ENCODE peak calls at places on chromosomes 4 and X, in six cellular contexts. K, I, J, C, L and Y are unnamed samples. For H3K4me1, the result is how much of the 10 kb centered on the place peaks cover.

GRCh38 chr4:40164459-40164858 is 32.4 kb upstream of the RHOH start:
- DNase-seq in K (no peak), I (no peak), J (no peak), C (no peak), L (no peak), Y (no peak)

GRCh38 chr4:1033840-1034551 is 22.6 kb downstream of the FGFRL1 start:
- DNase-seq in K (peak), I (no peak), J (no peak), C (peak), L (no peak), Y (no peak)

GRCh38 chrX:48468247-48468671 is 1.8 kb downstream of the SLC38A5 start:
- DNase-seq in K (no peak), I (no peak), J (peak), C (no peak), L (no peak), Y (no peak)

GRCh38 chrX:32673193-32673592 is 538.2 kb downstream of the DMD start:
- DNase-seq in K (peak), I (no peak), J (no peak), C (peak), L (peak), Y (peak)

GRCh38 chrX:68842351-68842750 is 13.5 kb downstream of the EFNB1 start:
- DNase-seq in K (no peak), I (no peak), J (no peak), C (no peak), L (no peak), Y (no peak)

GRCh38 chr4:67522851-67523671 is 22.2 kb downstream of the CENPC start:
- DNase-seq in K (peak), I (no peak), J (no peak), C (peak), L (no peak), Y (peak)

GRCh38 chrX:103362504-103362903 is 6.2 kb downstream of the TCEAL9 start:
- DNase-seq in K (peak), I (no peak), J (no peak), C (peak), L (no peak), Y (peak)

GRCh38 chr4:71389149-71389840 is 50.5 kb downstream of the SLC4A4 start:
- DNase-seq in K (peak), I (no peak), J (no peak), C (no peak), L (no peak), Y (peak)

GRCh38 chrX:119762718-119763117 is 4.3 kb downstream of the SOWAHD start:
- DNase-seq in K (no peak), I (no peak), J (peak), C (no peak), L (no peak), Y (no peak)

GRCh38 chrX:37998586-37999267 is 7.6 kb upstream of the SYTL5 start:
- DNase-seq in K (peak), I (peak), J (no peak), C (peak), L (no peak), Y (peak)

GRCh38 chr4:176277162-176277904 is 8.3 kb upstream of the ASB5 start:
- DNase-seq in K (peak), I (peak), J (peak), C (peak), L (peak), Y (peak)

GRCh38 chr4:142452132-142452855 is 393.8 kb downstream of the INPP4B start:
- DNase-seq in K (no peak), I (no peak), J (no peak), C (no peak), L (no peak), Y (peak)

GRCh38 chr4:98482847-98483806 is 175.3 kb downstream of the TSPAN5 start:
- DNase-seq in K (no peak), I (peak), J (no peak), C (peak), L (no peak), Y (peak)

GRCh38 chr4:110508827-110509446 is 33.0 kb downstream of the ENPEP start:
- DNase-seq in K (peak), I (no peak), J (peak), C (peak), L (peak), Y (peak)

GRCh38 chr4:140078366-140078765 is 75.6 kb downstream of the MAML3 start:
- DNase-seq in K (no peak), I (no peak), J (no peak), C (no peak), L (no peak), Y (no peak)

GRCh38 chr4:80189956-80190671 is 7.2 kb upstream of the PRDM8 start:
- DNase-seq in K (peak), I (no peak), J (no peak), C (no peak), L (no peak), Y (no peak)

GRCh38 chr4:128283071-128283470 is 4.5 kb downstream of the PGRMC2 start:
- DNase-seq in K (no peak), I (no peak), J (no peak), C (no peak), L (no peak), Y (no peak)

GRCh38 chr4:8121236-8122015 is 37.2 kb downstream of the ABLIM2 start:
- DNase-seq in K (no peak), I (no peak), J (no peak), C (no peak), L (no peak), Y (no peak)

GRCh38 chrX:124634363-124634762 is 288.0 kb downstream of the SH2D1A start:
- DNase-seq in K (no peak), I (no peak), J (no peak), C (no peak), L (no peak), Y (peak)

GRCh38 chr4:119300388-119301131 is 21.4 kb downstream of the FABP2 start:
- DNase-seq in K (peak), I (peak), J (peak), C (peak), L (peak), Y (peak)

GRCh38 chr4:88732714-88733368 is 35.2 kb upstream of the NAP1L5 start:
- DNase-seq in K (no peak), I (no peak), J (no peak), C (no peak), L (no peak), Y (no peak)

GRCh38 chr4:37928896-37929537 is 31.2 kb upstream of the PTTG2 start:
- DNase-seq in K (no peak), I (no peak), J (no peak), C (no peak), L (no peak), Y (no peak)

GRCh38 chr4:118280501-118281218 is 72.1 kb downstream of the PRSS12 start:
- DNase-seq in K (peak), I (peak), J (peak), C (peak), L (peak), Y (peak)

GRCh38 chrX:118726887-118727685 is at the start of gene IL13RA1:
- DNase-seq in K (peak), I (peak), J (peak), C (peak), L (peak), Y (peak)

GRCh38 chrX:41684138-41684537 is 4.6 kb upstream of the GPR34 start:
- DNase-seq in K (peak), I (no peak), J (no peak), C (peak), L (no peak), Y (peak)

GRCh38 chrX:154734101-154734781 is 16.6 kb downstream of the GAB3 start:
- DNase-seq in K (peak), I (no peak), J (no peak), C (peak), L (no peak), Y (peak)

GRCh38 chr4:7027284-7027683 is 15.9 kb upstream of the TADA2B start:
- DNase-seq in K (no peak), I (no peak), J (no peak), C (no peak), L (no peak), Y (no peak)

GRCh38 chrX:40224658-40225057 is 126.9 kb upstream of the BCOR start:
- DNase-seq in K (no peak), I (no peak), J (no peak), C (no peak), L (no peak), Y (no peak)

GRCh38 chr4:17811078-17811603 is 362 bp downstream of the NCAPG start:
- DNase-seq in K (no peak), I (no peak), J (peak), C (no peak), L (no peak), Y (no peak)

GRCh38 chr4:17809667-17810066 is 890 bp downstream of the DCAF16 start:
- DNase-seq in K (no peak), I (no peak), J (no peak), C (peak), L (peak), Y (no peak)

GRCh38 chr4:17812125-17812524 is 1.3 kb downstream of the NCAPG start:
- DNase-seq in K (no peak), I (no peak), J (no peak), C (peak), L (peak), Y (no peak)

GRCh38 chr4:17812801-17813200 is 2.0 kb downstream of the NCAPG start:
- DNase-seq in K (peak), I (no peak), J (no peak), C (peak), L (no peak), Y (no peak)

GRCh38 chr4:17810260-17811077 is at the start of the genes DCAF16 and NCAPG:
- DNase-seq in K (peak), I (peak), J (peak), C (peak), L (peak), Y (peak)
- H3K4me1 ChIP-seq in K (under half), I (under half), J (under half), C (under half), L (under half), Y (under half)

DNA sequence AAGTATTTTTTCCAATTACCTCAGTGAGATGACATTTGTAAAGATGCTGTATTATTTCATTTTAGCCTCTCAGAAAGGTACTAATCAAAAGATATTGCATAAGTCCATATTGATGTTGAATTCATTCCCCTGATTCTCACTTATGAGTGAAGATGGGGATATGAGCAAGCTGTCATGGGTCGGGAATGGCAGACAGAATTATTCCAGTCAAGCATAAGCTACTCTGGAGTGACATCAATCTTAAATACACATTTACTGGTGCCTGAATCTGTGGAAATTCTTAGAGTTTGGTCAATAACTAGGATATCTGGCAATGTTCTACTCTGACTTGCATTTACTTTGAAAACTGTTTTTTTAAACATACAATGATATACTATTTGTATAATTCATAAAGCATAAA is 283.8 kb upstream of the PCDH7 start:
- DNase-seq in K (no peak), I (no peak), J (no peak), C (no peak), L (no peak), Y (no peak)
- H2AFZ ChIP-seq in K (no peak), I (no peak), J (no peak), C (no peak), L (no peak), Y (no peak)

GRCh38 chr4:145982791-145983190 is 44.2 kb upstream of the ZNF827 start:
- DNase-seq in K (no peak), I (no peak), J (no peak), C (no peak), L (no peak), Y (no peak)
- H3K4me1 ChIP-seq in K (under half), I (under half), J (under half), C (under half), L (under half), Y (under half)

GRCh38 chr4:184270808-184271413 is 53.2 kb upstream of the ENPP6 start:
- DNase-seq in K (no peak), I (no peak), J (no peak), C (no peak), L (no peak), Y (no peak)

GRCh38 chr4:184267206-184267608 is 49.5 kb upstream of the ENPP6 start:
- DNase-seq in K (no peak), I (no peak), J (peak), C (no peak), L (peak), Y (no peak)

GRCh38 chr4:184268574-184269160 is 51.0 kb upstream of the ENPP6 start:
- DNase-seq in K (peak), I (no peak), J (peak), C (peak), L (peak), Y (no peak)

GRCh38 chr4:184267673-184268573 is 50.2 kb upstream of the ENPP6 start:
- DNase-seq in K (peak), I (peak), J (peak), C (peak), L (peak), Y (peak)

GRCh38 chr4:184269879-184270430 is 52.3 kb upstream of the ENPP6 start:
- DNase-seq in K (no peak), I (no peak), J (no peak), C (no peak), L (no peak), Y (no peak)
- H2AFZ ChIP-seq in K (no peak), I (no peak), J (no peak), C (no peak), L (no peak), Y (no peak)

DNA sequence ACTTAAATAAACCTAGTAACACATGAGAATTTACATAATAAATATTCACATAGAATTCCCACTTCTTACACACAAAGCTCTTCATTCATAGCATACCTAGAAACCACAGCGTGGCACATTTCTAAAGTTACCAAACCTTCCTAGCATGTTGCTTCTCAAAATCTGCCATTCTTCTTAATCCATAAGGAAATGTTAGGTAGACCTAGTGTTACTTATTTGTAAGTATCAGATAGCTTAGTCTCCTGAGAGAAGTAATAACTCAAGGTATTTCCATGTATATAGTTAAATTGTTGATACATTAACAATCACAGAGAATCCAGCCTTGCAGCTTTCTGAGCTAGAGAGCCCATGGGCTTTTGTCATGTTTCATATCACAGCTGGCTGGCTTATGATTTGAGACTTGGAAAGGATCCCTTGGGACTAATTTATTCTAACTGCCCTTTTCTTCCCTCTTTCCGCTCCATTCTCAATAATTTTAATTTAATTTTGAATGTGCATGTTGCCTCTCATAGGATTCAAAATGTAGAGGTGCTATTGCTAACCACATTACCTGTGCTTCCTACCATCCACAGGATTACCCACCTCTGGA is 17.6 kb downstream of the SH3RF1 start:
- DNase-seq in K (peak), I (no peak), J (no peak), C (peak), L (no peak), Y (no peak)
- H3K4me1 ChIP-seq in K (under half), I (half or more), J (under half), C (half or more), L (under half), Y (half or more)

DNA sequence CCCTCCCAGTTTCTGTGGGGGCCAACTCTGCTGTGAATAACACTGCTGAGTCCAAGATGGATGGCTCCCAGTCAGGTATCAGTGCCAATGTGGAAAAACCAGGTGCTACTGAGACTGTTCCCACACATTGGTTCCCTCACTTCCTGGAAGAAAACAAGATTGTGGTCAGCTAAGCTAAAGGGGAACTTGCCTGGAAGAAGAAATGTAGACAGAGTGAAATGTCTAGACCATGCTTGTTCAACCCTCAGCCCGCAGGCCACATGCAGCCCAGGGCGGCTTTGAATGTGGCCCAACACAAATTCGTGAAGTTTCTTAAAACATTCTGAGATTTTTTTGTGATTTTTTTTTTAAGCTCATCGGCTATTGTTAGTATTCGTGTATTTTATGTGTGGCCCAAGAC is 28.6 kb upstream of the UTP14A start:
- DNase-seq in K (no peak), I (no peak), J (no peak), C (no peak), L (no peak), Y (no peak)
- H2AFZ ChIP-seq in K (no peak), I (peak), J (no peak), C (no peak), L (no peak), Y (peak)

DNA sequence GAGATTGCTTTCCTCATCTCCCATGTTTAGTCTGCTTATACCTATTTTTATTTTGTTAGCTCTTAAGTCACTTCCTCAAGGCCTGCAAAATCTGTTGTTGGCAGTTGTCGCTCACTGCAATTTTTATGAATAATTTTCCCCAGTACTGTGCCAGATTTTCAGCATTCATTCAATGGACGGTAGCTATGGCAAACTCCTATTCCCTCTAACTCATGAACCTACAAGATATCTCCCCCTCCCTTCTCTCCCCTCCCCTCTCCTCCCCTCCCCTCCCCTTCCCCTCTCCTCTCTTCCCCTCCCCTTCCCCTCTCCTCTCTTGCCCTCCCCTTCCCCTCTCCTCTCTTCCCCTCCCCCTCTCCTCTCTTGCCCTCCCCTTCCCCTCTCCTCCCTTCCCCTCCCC is 160.4 kb downstream of the FRAS1 start:
- DNase-seq in K (no peak), I (no peak), J (no peak), C (no peak), L (no peak), Y (no peak)
- H3K4me1 ChIP-seq in K (under half), I (under half), J (under half), C (under half), L (under half), Y (under half)